ENCODE peak calls at places on chromosomes 2 and 18, in six cellular contexts. S, H, Z, G, W and R are unnamed samples.

GRCh38 chr2:39736593-39736992 is 42.5 kb downstream of the THUMPD2 start:
- DNase-seq in H (no peak), G (no peak), S (no peak), W (no peak), Z (no peak), R (no peak)

GRCh38 chr2:150909613-150910012 is 352.1 kb downstream of the RBM43 start:
- DNase-seq in S (no peak), H (no peak), W (no peak), G (no peak), Z (no peak), R (peak)

GRCh38 chr2:158560259-158560658 is 103.5 kb downstream of the PKP4 start:
- DNase-seq in Z (no peak), H (peak), S (no peak), W (no peak), G (no peak), R (no peak)

GRCh38 chr2:149422991-149423338 is 92.6 kb downstream of the LYPD6 start:
- DNase-seq in Z (no peak), G (no peak), W (no peak), S (no peak), H (no peak), R (no peak)

GRCh38 chr2:38997784-38998183 is 108.1 kb downstream of the ARHGEF33 start:
- DNase-seq in S (peak), H (peak), G (no peak), W (no peak), Z (peak), R (peak)

GRCh38 chr2:134142903-134143302 is 111.0 kb upstream of the MGAT5 start:
- DNase-seq in W (no peak), Z (no peak), G (no peak), S (peak), H (no peak), R (no peak)

GRCh38 chr2:158045362-158045761 is 56.3 kb upstream of the UPP2 start:
- DNase-seq in S (no peak), Z (no peak), G (no peak), H (peak), W (no peak), R (peak)

GRCh38 chr2:230564805-230565779 is 147.6 kb upstream of the CAB39 start:
- DNase-seq in W (no peak), S (no peak), G (no peak), Z (no peak), H (no peak), R (peak)

GRCh38 chr2:179031731-179032408 is 18.1 kb downstream of the CCDC141 start:
- DNase-seq in W (no peak), S (no peak), H (no peak), Z (no peak), G (peak), R (no peak)

GRCh38 chr2:217929757-217930707 is 72.8 kb downstream of the TNS1 start:
- DNase-seq in W (no peak), Z (no peak), H (peak), S (no peak), G (no peak), R (no peak)

GRCh38 chr2:176106636-176107539 is at the start of gene HOXD11:
- DNase-seq in S (peak), H (no peak), W (no peak), G (no peak), Z (peak), R (peak)

GRCh38 chr18:24103622-24104021 is 35.2 kb upstream of the CABYR start:
- DNase-seq in Z (no peak), W (no peak), S (no peak), H (no peak), G (no peak), R (no peak)

GRCh38 chr18:56900195-56901094 is 246.4 kb upstream of the BOD1L2 start:
- DNase-seq in S (peak), H (no peak), W (no peak), G (no peak), Z (no peak), R (no peak)

GRCh38 chr2:107588960-107589542 is 237.6 kb upstream of the RGPD4 start:
- DNase-seq in W (no peak), G (no peak), Z (no peak), S (no peak), H (no peak), R (no peak)

GRCh38 chr18:57441395-57441794 is 6.2 kb downstream of the ONECUT2 start:
- DNase-seq in S (no peak), G (no peak), W (no peak), H (no peak), Z (no peak), R (no peak)

GRCh38 chr2:138536302-138536701 is 34.7 kb downstream of the SPOPL start:
- DNase-seq in W (no peak), S (no peak), Z (no peak), G (peak), H (no peak), R (no peak)

GRCh38 chr18:12254820-12255511 is 805 bp downstream of the CIDEA start:
- DNase-seq in S (no peak), G (no peak), H (no peak), Z (no peak), W (no peak), R (no peak)
- H3K4me3 ChIP-seq in S (no peak), G (no peak), H (no peak), Z (no peak), W (no peak), R (no peak)

GRCh38 chr2:18432999-18433398 is 127.5 kb downstream of the RDH14 start:
- DNase-seq in W (no peak), G (no peak), S (no peak), H (no peak), Z (no peak), R (no peak)
- TF ChIP-seq MYC in W (no peak), G (no peak), S (no peak), H (no peak), Z (no peak), R (no peak)

GRCh38 chr2:60548844-60549243 is 4.6 kb downstream of the BCL11A start:
- DNase-seq in G (no peak), S (no peak), Z (no peak), H (no peak), W (no peak), R (no peak)

GRCh38 chr2:60550984-60551240 is 2.5 kb downstream of the BCL11A start:
- DNase-seq in W (no peak), S (no peak), H (no peak), Z (no peak), G (no peak), R (no peak)

GRCh38 chr2:60551241-60552095 is 2.0 kb downstream of the BCL11A start:
- DNase-seq in S (no peak), G (no peak), W (no peak), H (no peak), Z (no peak), R (peak)

GRCh38 chr2:60550151-60550983 is 3.1 kb downstream of the BCL11A start:
- DNase-seq in H (peak), G (no peak), W (peak), S (peak), Z (peak), R (peak)

GRCh38 chr2:60549250-60550150 is 4.0 kb downstream of the BCL11A start:
- DNase-seq in H (no peak), G (no peak), W (no peak), S (peak), Z (no peak), R (peak)
- H3K4me3 ChIP-seq in H (peak), G (peak), W (peak), S (peak), Z (peak), R (peak)

GRCh38 chr2:197378494-197378972 is 56.3 kb downstream of the SF3B1 start:
- DNase-seq in Z (peak), G (no peak), W (peak), H (peak), S (peak), R (peak)
- TF ChIP-seq MYC in Z (no peak), G (no peak), W (no peak), H (no peak), S (no peak), R (no peak)

GRCh38 chr2:30150786-30151185 is 4.0 kb downstream of the YPEL5 start:
- DNase-seq in G (no peak), Z (no peak), S (no peak), W (no peak), H (no peak), R (no peak)
- H3K4me3 ChIP-seq in G (no peak), Z (no peak), S (no peak), W (no peak), H (no peak), R (no peak)

DNA sequence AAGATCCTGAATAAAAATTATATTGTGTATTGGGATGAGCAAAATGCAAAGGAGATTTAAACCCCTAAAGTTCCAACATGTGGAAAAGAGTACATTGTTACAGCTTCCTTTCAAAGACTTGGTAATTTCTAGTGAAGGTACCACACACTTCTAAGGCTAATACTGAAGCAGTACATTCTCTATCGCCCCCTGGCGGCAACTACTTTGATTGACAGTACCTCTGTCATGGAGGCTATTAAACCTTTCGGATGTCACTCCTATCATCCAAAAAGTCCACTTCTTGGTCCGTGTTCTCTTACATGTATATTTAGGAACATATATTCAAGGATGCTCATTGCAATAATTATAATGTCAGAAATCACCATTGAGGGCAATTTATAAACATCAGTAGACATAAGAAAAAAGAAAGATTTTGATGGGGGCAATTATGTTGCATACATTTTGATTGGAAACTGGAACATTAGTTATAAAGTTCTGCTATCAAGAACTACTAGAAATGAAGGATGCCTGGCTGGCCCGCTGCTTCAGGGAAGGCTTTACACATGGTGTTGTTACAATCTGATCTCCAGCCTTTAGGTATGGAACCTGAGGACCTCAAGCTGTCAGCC is 601.6 kb downstream of the CPS1 start:
- DNase-seq in G (peak), W (peak), H (peak), Z (peak), S (peak), R (peak)
- TF ChIP-seq MYC in G (no peak), W (no peak), H (no peak), Z (no peak), S (no peak), R (no peak)

DNA sequence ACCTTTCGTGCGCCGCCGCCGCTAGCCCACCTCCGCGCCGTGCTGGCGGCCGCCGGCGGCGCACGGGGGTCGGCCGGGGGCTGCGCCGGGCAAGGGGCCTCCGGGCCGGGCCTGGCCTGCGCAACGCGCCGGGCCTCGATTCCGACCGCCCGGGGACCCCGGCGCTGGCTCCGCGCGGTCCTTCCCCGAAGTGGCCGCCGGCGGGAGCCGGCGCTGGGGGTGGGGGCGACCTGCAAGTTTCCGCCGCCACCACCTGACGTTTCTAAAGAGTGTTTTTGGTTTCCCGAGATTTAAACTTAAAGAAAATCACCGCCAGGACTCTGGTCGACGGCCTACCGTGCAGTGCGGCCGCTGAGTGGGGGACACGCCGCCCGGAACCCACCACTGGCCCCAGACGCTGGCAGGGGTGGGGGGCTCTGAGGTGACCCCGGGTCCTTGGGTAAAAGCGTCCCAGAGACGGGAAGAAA is 3.8 kb upstream of the GATA6 start:
- DNase-seq in H (no peak), G (no peak), W (no peak), Z (no peak), S (no peak), R (no peak)
- H3K4me3 ChIP-seq in H (no peak), G (no peak), W (no peak), Z (no peak), S (no peak), R (no peak)

GRCh38 chr18:10490401-10491289 is 35.2 kb upstream of the NAPG start:
- DNase-seq in Z (peak), S (no peak), W (peak), G (peak), H (peak), R (peak)
- TF ChIP-seq MYC in Z (no peak), S (no peak), W (no peak), G (no peak), H (no peak), R (no peak)

GRCh38 chr2:1707771-1708351 is 36.5 kb downstream of the PXDN start:
- DNase-seq in S (peak), H (no peak), G (no peak), Z (no peak), W (no peak), R (peak)
- H3K4me3 ChIP-seq in S (no peak), H (no peak), G (no peak), Z (no peak), W (no peak), R (no peak)